ENCODE peak calls at places on chromosome 21, in four cellular contexts. H is heart right ventricle, I is right lobe of liver, N is kidney epithelial cell. W is an unnamed sample.

GRCh38 chr21:44800103-44800502 is 1.5 kb downstream of the UBE2G2 start:
- DNase-seq in H (no peak), I (no peak), N (no peak), W (no peak)

GRCh38 chr21:41369105-41369914 is 7.5 kb downstream of the MX2 start:
- DNase-seq in H (peak), N (no peak), I (peak), W (peak)

GRCh38 chr21:42609806-42610205 is 43.6 kb upstream of the PDE9A start:
- DNase-seq in N (no peak), I (no peak), H (no peak), W (peak)

GRCh38 chr21:29501451-29501850 is 202.7 kb downstream of the BACH1 start:
- DNase-seq in N (no peak), H (no peak), I (no peak), W (no peak)

GRCh38 chr21:26546698-26547097 is 26.4 kb downstream of the CYYR1 start:
- DNase-seq in N (no peak), H (peak), I (peak), W (no peak)

GRCh38 chr21:22136770-22137169 is 1138.6 kb downstream of the NCAM2 start:
- DNase-seq in N (no peak), H (no peak), I (no peak), W (no peak)

GRCh38 chr21:42252267-42252666 is 33.3 kb downstream of the ABCG1 start:
- DNase-seq in H (no peak), I (peak), N (no peak), W (no peak)

GRCh38 chr21:31343680-31344480 is at the start of gene TIAM1:
- DNase-seq in H (peak), N (no peak), I (no peak), W (no peak)

GRCh38 chr21:44057055-44057454 is 44.9 kb downstream of the TRAPPC10 start:
- DNase-seq in N (no peak), I (no peak), H (no peak), W (no peak)

GRCh38 chr21:40029888-40030287 is 162.7 kb downstream of the PCP4 start:
- DNase-seq in I (no peak), N (no peak), H (no peak), W (no peak)

GRCh38 chr21:33211732-33212131 is 18.0 kb upstream of the IFNAR2 start:
- DNase-seq in N (no peak), I (no peak), H (no peak), W (no peak)
- H3K4me3 ChIP-seq in N (no peak), I (no peak), H (no peak), W (no peak)

GRCh38 chr21:45977396-45977795 is 4.2 kb upstream of the COL6A1 start:
- DNase-seq in I (peak), N (no peak), H (peak), W (no peak)
- H3K4me3 ChIP-seq in I (no peak), N (no peak), H (no peak), W (no peak)

GRCh38 chr21:37936010-37936785 is 19.9 kb upstream of the KCNJ6 start:
- DNase-seq in H (no peak), I (no peak), N (peak), W (no peak)

GRCh38 chr21:37939251-37939650 is 23.0 kb upstream of the KCNJ6 start:
- DNase-seq in N (no peak), I (no peak), H (no peak), W (no peak)

GRCh38 chr21:37932936-37933335 is 16.7 kb upstream of the KCNJ6 start:
- DNase-seq in I (no peak), H (no peak), N (no peak), W (no peak)

GRCh38 chr21:37939838-37940237 is 23.6 kb upstream of the KCNJ6 start:
- DNase-seq in N (no peak), I (no peak), H (no peak), W (no peak)

GRCh38 chr21:37937668-37938067 is 21.4 kb upstream of the KCNJ6 start:
- DNase-seq in I (no peak), N (no peak), H (no peak), W (no peak)
- H3K4me3 ChIP-seq in I (no peak), N (no peak), H (no peak), W (no peak)

GRCh38 chr21:16086936-16087335 is 357.2 kb downstream of the USP25 start:
- DNase-seq in N (no peak), H (no peak), I (no peak), W (no peak)

GRCh38 chr21:16086121-16086520 is 356.3 kb downstream of the USP25 start:
- DNase-seq in I (no peak), H (no peak), N (no peak), W (no peak)

GRCh38 chr21:16082038-16082816 is 352.4 kb downstream of the USP25 start:
- DNase-seq in H (no peak), N (no peak), I (no peak), W (no peak)

GRCh38 chr21:16085436-16085835 is 355.7 kb downstream of the USP25 start:
- DNase-seq in H (no peak), N (no peak), I (no peak), W (no peak)

GRCh38 chr21:16084776-16085364 is 355.1 kb downstream of the USP25 start:
- DNase-seq in I (no peak), H (peak), N (no peak), W (no peak)
- H3K4me3 ChIP-seq in I (no peak), H (no peak), N (no peak), W (no peak)

DNA sequence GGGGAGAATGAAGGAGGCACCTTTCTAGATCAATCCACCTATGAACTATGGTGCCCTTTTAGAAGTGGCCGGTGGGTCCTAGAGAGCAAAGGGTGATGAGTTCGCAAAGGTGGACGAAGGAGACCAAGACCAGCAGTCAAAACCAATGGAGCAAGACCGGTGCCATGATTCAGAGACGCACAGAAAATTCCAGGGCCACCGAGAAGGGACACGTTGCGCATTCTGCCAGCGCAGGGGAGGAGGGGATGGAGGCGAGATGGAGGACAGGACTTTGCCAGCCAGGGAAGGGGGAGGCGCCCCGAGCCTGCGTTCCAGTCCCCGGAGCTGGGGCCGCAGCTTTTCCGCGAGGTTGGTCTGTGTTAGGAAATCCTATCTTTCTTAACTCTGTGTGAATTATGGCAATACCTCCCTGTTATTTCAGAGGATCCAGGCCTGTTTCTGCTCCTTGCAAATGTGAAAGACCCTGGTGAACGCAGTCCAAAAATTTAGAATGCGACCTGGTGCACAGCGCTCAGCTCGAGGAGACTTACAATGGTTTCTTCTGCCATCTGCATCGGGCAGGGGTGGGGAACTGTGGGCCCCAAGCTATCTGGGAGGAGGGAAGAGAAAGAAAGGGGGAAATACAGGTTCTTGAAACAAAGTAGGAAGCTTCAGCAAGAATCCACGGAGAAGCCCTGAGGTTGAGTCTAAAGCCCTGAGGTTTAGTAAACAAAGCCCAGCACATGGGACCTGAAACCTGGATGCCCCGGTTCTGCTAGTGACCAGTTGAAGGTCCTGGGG is 129.4 kb downstream of the MRPS6 start:
- DNase-seq in N (no peak), H (peak), I (peak), W (no peak)
- H3K4me3 ChIP-seq in N (peak), H (peak), I (peak), W (no peak)

W was measured in GM06990.